ENCODE peak calls at places on chromosomes 7 and 10, in ten cellular contexts. P is pancreas, L is thoracic aorta, V is dorsolateral prefrontal cortex, H is ovary, W is astrocyte, Q is IMR-90, T is right atrium auricular region, X is WERI-Rb-1, S is body of pancreas. E is an unnamed sample.

GRCh38 chr10:112524637-112525036 is 77.6 kb downstream of the VTI1A start:
- DNase-seq in P (no peak), L (no peak), V (no peak), H (no peak), W (peak), Q (peak), T (no peak), X (no peak), S (no peak), E (no peak)

GRCh38 chr10:132591166-132591971 is 53.8 kb downstream of the INPP5A start:
- DNase-seq in P (peak), L (peak), V (no peak), H (no peak), W (peak), Q (peak), T (no peak), X (peak), S (peak), E (no peak)

GRCh38 chr7:15130666-15131541 is 228.4 kb upstream of the DGKB start:
- DNase-seq in P (no peak), L (no peak), V (no peak), H (no peak), W (peak), Q (peak), T (no peak), X (no peak), S (no peak), E (no peak)

GRCh38 chr10:46270086-46270811 is 16.5 kb upstream of the ANTXRL start:
- DNase-seq in P (no peak), L (no peak), V (no peak), H (peak), W (no peak), Q (no peak), T (peak), X (no peak), S (no peak), E (no peak)

GRCh38 chr10:18406136-18406535 is 245.3 kb downstream of the NSUN6 start:
- DNase-seq in P (no peak), L (no peak), V (no peak), H (no peak), W (no peak), Q (no peak), T (no peak), X (peak), S (no peak), E (no peak)

GRCh38 chr10:128695931-128696330 is 569.7 kb upstream of the MKI67 start:
- DNase-seq in P (no peak), L (no peak), V (no peak), H (no peak), W (no peak), Q (no peak), T (no peak), X (no peak), S (no peak), E (no peak)

GRCh38 chr7:2086229-2086628 is 146.5 kb downstream of the MAD1L1 start:
- DNase-seq in P (no peak), L (no peak), V (no peak), H (no peak), W (no peak), Q (no peak), T (no peak), X (no peak), S (no peak), E (no peak)

GRCh38 chr10:61905837-61906236 is 4.3 kb downstream of the ARID5B start:
- DNase-seq in P (no peak), L (no peak), V (no peak), H (no peak), W (no peak), Q (no peak), T (no peak), X (no peak), S (no peak), E (no peak)

GRCh38 chr10:71083457-71083975 is 128.9 kb upstream of the UNC5B start:
- DNase-seq in P (no peak), L (no peak), V (no peak), H (no peak), W (no peak), Q (no peak), T (peak), X (peak), S (no peak), E (peak)

GRCh38 chr10:61285749-61286148 is 167.4 kb downstream of the TMEM26 start:
- DNase-seq in P (no peak), L (no peak), V (no peak), H (no peak), W (peak), Q (no peak), T (no peak), X (no peak), S (no peak), E (no peak)

GRCh38 chr7:136214356-136214755 is 237.2 kb upstream of the MTPN start:
- DNase-seq in P (no peak), L (no peak), V (no peak), H (no peak), W (no peak), Q (peak), T (no peak), X (no peak), S (no peak), E (no peak)
- TF ChIP-seq CTCF in P (no peak), L (no peak), V (no peak), H (no peak), W (peak), Q (no peak), T (no peak), X (no peak), S (no peak), E (no peak)

GRCh38 chr7:24703296-24703695 is 54.0 kb downstream of the GSDME start:
- DNase-seq in P (no peak), L (no peak), V (no peak), H (no peak), W (no peak), Q (no peak), T (no peak), X (no peak), S (no peak), E (no peak)
- H3K27ac ChIP-seq in P (no peak), L (no peak), V (peak), H (no peak), W (no peak), Q (peak), T (no peak), X (no peak), S (no peak), E (no peak)

DNA sequence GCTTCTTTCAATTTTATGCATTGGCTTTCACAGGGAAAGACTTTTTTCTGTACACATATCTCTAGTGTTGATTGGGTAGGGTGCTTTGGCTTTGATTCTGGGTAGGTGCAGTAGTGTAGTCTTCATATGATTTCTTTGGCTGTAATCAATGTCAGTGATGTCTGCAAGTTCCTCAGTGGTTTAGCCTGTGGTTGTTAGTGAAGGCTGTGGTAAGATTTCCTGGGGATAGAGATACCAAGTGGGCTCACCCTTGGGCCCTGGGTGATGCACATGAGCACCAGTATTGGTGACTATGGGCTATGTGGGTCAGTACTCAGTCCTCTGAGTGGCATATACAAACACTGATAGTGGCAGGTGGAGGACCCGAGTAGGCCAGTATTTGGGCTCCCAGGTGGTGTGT is 13.0 kb downstream of the GIMAP8 start:
- DNase-seq in P (no peak), L (no peak), V (no peak), H (no peak), W (no peak), Q (no peak), T (no peak), X (no peak), S (no peak), E (no peak)
- H3K4me3 ChIP-seq in P (no peak), L (no peak), V (no peak), H (no peak), W (no peak), Q (no peak), T (no peak), X (no peak), S (no peak), E (no peak)

GRCh38 chr10:35212856-35213255 is 86.2 kb downstream of the CREM start:
- DNase-seq in P (no peak), L (no peak), V (peak), H (no peak), W (no peak), Q (no peak), T (no peak), X (no peak), S (no peak), E (no peak)
- TF ChIP-seq CTCF in P (no peak), L (no peak), V (no peak), H (no peak), W (no peak), Q (no peak), T (no peak), X (no peak), S (no peak), E (no peak)

GRCh38 chr10:90967865-90968264 is 47.0 kb upstream of the ANKRD1 start:
- DNase-seq in P (no peak), L (no peak), V (no peak), H (no peak), W (no peak), Q (no peak), T (no peak), X (no peak), S (no peak), E (no peak)
- H3K27ac ChIP-seq in P (no peak), L (no peak), V (no peak), H (no peak), W (no peak), Q (no peak), T (peak), X (no peak), S (no peak), E (peak)

GRCh38 chr7:151102991-151103390 is 16.7 kb downstream of the AGAP3 start:
- DNase-seq in P (no peak), L (no peak), V (no peak), H (no peak), W (no peak), Q (no peak), T (no peak), X (no peak), S (no peak), E (no peak)
- H3K4me3 ChIP-seq in P (no peak), L (no peak), V (no peak), H (no peak), W (no peak), Q (no peak), T (no peak), X (no peak), S (no peak), E (no peak)

E was measured in lung.